ENCODE peak calls at places on chromosomes 4 and X, in seven cellular contexts. E is GM23338; L is neural progenitor cell; W is GM12865; N is heart right ventricle; H is foreskin fibroblast; J is CD8-positive, alpha-beta T cell. M is an unnamed sample.

GRCh38 chrX:68492583-68492982 is 6.3 kb upstream of the YIPF6 start:
- DNase-seq in E (no peak), L (no peak), W (no peak), N (no peak), H (no peak), J (no peak), M (no peak)

GRCh38 chr4:48944659-48945290 is 38.2 kb upstream of the OCIAD2 start:
- DNase-seq in E (peak), L (peak), W (peak), N (no peak), H (no peak), J (peak), M (no peak)

GRCh38 chr4:6693274-6694176 is at the start of gene S100P:
- DNase-seq in E (no peak), L (no peak), W (no peak), N (no peak), H (peak), J (no peak), M (no peak)

GRCh38 chrX:48833531-48834138 is 1.8 kb downstream of the PCSK1N start:
- DNase-seq in E (no peak), L (no peak), W (no peak), N (no peak), H (no peak), J (no peak), M (peak)

GRCh38 chrX:38837389-38837788 is 36.1 kb downstream of the MID1IP1 start:
- DNase-seq in E (no peak), L (no peak), W (no peak), N (no peak), H (peak), J (no peak), M (no peak)

GRCh38 chrX:46838974-46839480 is 2.2 kb downstream of the RP2 start:
- DNase-seq in E (no peak), L (no peak), W (no peak), N (no peak), H (peak), J (no peak), M (peak)

GRCh38 chr4:52883183-52883621 is 21.1 kb downstream of the RASL11B start:
- DNase-seq in E (peak), L (peak), W (no peak), N (no peak), H (no peak), J (no peak), M (no peak)

GRCh38 chr4:110134269-110134889 is 64.0 kb downstream of the ELOVL6 start:
- DNase-seq in E (no peak), L (no peak), W (no peak), N (no peak), H (no peak), J (no peak), M (no peak)

GRCh38 chrX:16586371-16587112 is 63.4 kb upstream of the S100G start:
- DNase-seq in E (peak), L (no peak), W (no peak), N (no peak), H (no peak), J (no peak), M (no peak)

GRCh38 chr4:99572527-99573240 is 1.9 kb upstream of the MTTP start:
- DNase-seq in E (no peak), L (no peak), W (no peak), N (no peak), H (no peak), J (no peak), M (no peak)

GRCh38 chrX:17964871-17965270 is 103.8 kb upstream of the RAI2 start:
- DNase-seq in E (no peak), L (no peak), W (no peak), N (no peak), H (no peak), J (no peak), M (peak)

GRCh38 chr4:88001871-88002270 is 5.6 kb upstream of the PKD2 start:
- DNase-seq in E (no peak), L (no peak), W (no peak), N (no peak), H (no peak), J (no peak), M (no peak)

GRCh38 chr4:123659759-123660158 is 263.2 kb downstream of the SPRY1 start:
- DNase-seq in E (peak), L (no peak), W (peak), N (no peak), H (peak), J (no peak), M (peak)

GRCh38 chr4:130131536-130131935 is 1035.6 kb downstream of the C4orf33 start:
- DNase-seq in E (no peak), L (no peak), W (no peak), N (no peak), H (no peak), J (no peak), M (no peak)

GRCh38 chr4:96955226-96955625 is 1115.3 kb downstream of the PDHA2 start:
- DNase-seq in E (no peak), L (no peak), W (no peak), N (no peak), H (no peak), J (no peak), M (no peak)

GRCh38 chr4:153205028-153205648 is 895 bp downstream of the TRIM2 start:
- DNase-seq in E (peak), L (peak), W (peak), N (no peak), H (no peak), J (peak), M (no peak)

GRCh38 chr4:185656467-185656890 is 121.2 kb upstream of the PDLIM3 start:
- DNase-seq in E (peak), L (peak), W (no peak), N (peak), H (peak), J (no peak), M (peak)

GRCh38 chr4:179196511-179196910 is 1754.3 kb upstream of the AGA start:
- DNase-seq in E (peak), L (peak), W (no peak), N (no peak), H (no peak), J (no peak), M (no peak)

GRCh38 chrX:148500428-148501120 is at the start of gene AFF2:
- DNase-seq in E (peak), L (peak), W (peak), N (peak), H (peak), J (peak), M (peak)

GRCh38 chrX:4268676-4269075 is 555.2 kb upstream of the PRKX start:
- DNase-seq in E (peak), L (no peak), W (no peak), N (no peak), H (no peak), J (no peak), M (no peak)
- TF ChIP-seq CTCF in E (peak), L (peak), W (no peak), N (no peak), H (no peak), J (no peak), M (no peak)

DNA sequence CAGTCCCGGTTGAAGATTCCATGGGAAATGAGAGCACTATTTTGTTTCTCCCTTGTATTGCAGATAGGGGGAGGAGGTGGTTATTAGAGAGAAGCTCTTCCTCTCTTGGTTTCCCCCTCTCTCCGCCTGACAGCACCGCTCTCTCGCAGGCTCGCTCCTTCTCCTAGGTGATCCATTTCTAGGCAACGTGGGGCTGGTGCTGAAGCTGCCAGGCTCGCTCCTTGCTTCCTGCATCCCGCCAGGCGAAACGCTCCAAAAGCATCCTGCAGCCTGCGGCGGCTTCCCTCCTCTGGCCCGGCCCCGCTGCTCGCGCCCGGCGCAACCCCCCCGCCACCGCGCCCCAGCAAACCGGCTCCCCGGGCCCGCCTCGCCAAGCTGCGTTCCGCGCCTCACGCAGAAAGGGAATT is at the start of gene GRID2:
- DNase-seq in E (peak), L (peak), W (no peak), N (no peak), H (peak), J (no peak), M (peak)
- TF ChIP-seq CTCF in E (no peak), L (no peak), W (no peak), N (no peak), H (no peak), J (no peak), M (peak)

DNA sequence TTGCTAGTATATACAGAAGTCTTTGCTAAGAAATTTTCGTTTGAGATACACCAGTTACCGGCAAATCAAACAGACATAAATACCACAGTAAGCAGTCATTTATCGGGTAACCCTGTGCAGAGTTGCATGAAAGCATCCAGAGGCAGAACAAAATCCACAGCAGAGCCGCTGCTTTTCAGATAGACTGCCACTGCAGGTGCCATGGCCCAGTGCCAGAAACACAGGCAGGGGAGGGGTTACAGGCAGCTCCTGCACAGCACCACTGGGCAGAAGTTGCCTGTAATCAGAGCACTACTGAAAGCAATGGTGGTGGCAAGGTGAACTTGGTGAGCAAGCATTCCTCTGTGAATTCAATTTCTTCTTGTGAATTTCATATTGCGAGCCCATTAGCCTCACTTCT is 179.0 kb upstream of the MAB21L2 start:
- DNase-seq in E (peak), L (peak), W (peak), N (peak), H (no peak), J (peak), M (no peak)
- TF ChIP-seq CTCF in E (no peak), L (no peak), W (no peak), N (no peak), H (no peak), J (no peak), M (no peak)

GRCh38 chr4:46270986-46271596 is 118.8 kb downstream of the GABRA2 start:
- DNase-seq in E (peak), L (peak), W (peak), N (no peak), H (no peak), J (no peak), M (no peak)
- TF ChIP-seq CTCF in E (peak), L (peak), W (peak), N (peak), H (no peak), J (no peak), M (peak)

GRCh38 chr4:118034061-118034785 is at the start of gene NDST3:
- DNase-seq in E (peak), L (peak), W (peak), N (peak), H (peak), J (no peak), M (peak)
- TF ChIP-seq CTCF in E (peak), L (peak), W (peak), N (no peak), H (peak), J (no peak), M (no peak)